ENCODE peak calls at places on chromosomes 7 and 10, in six cellular contexts. P is cardiac muscle cell, H is cardiac fibroblast, M is GM10248, T is foreskin keratinocyte, E is glutamatergic neuron. A is an unnamed sample.

GRCh38 chr10:122298598-122299301 is 27.7 kb downstream of the BTBD16 start:
- DNase-seq in P (peak), H (peak), M (peak), T (peak), E (peak), A (peak)

GRCh38 chr10:132470306-132471124 is 67.1 kb upstream of the INPP5A start:
- DNase-seq in P (no peak), H (no peak), M (no peak), T (no peak), E (no peak), A (no peak)

GRCh38 chr7:1563939-1564602 is 5.8 kb downstream of the PSMG3 start:
- DNase-seq in P (no peak), H (no peak), M (no peak), T (no peak), E (no peak), A (no peak)

GRCh38 chr7:151796091-151796870 is 80.6 kb downstream of the PRKAG2 start:
- DNase-seq in P (no peak), H (peak), M (no peak), T (peak), E (peak), A (no peak)

GRCh38 chr10:71840177-71840711 is 10.8 kb downstream of the PSAP start:
- DNase-seq in P (peak), H (peak), M (no peak), T (peak), E (peak), A (peak)

GRCh38 chr10:78332013-78332412 is 298.4 kb downstream of the RPS24 start:
- DNase-seq in P (no peak), H (no peak), M (no peak), T (no peak), E (no peak), A (no peak)

GRCh38 chr10:61981460-61981859 is 80.0 kb downstream of the ARID5B start:
- DNase-seq in P (no peak), H (no peak), M (no peak), T (no peak), E (no peak), A (no peak)

GRCh38 chr7:7146837-7147236 is 35.5 kb upstream of the C1GALT1 start:
- DNase-seq in P (no peak), H (no peak), M (no peak), T (no peak), E (no peak), A (no peak)

GRCh38 chr10:70445718-70446485 is 4.4 kb upstream of the NODAL start:
- DNase-seq in P (peak), H (peak), M (no peak), T (no peak), E (no peak), A (no peak)

GRCh38 chr10:122490786-122491680 is 29.7 kb downstream of the HTRA1 start:
- DNase-seq in P (no peak), H (no peak), M (no peak), T (peak), E (no peak), A (no peak)

GRCh38 chr10:124428207-124428777 is 9.6 kb upstream of the OAT start:
- DNase-seq in P (no peak), H (no peak), M (no peak), T (no peak), E (no peak), A (no peak)

GRCh38 chr10:3452683-3453388 is 280.3 kb upstream of the PITRM1 start:
- DNase-seq in P (no peak), H (peak), M (no peak), T (peak), E (no peak), A (no peak)

GRCh38 chr7:150754950-150755349 is 17.7 kb downstream of the GIMAP5 start:
- DNase-seq in P (no peak), H (no peak), M (no peak), T (no peak), E (no peak), A (no peak)

GRCh38 chr7:158924956-158925355 is 68.6 kb downstream of the DYNC2I1 start:
- DNase-seq in P (no peak), H (peak), M (no peak), T (peak), E (no peak), A (no peak)

GRCh38 chr10:118522791-118523498 is 72.5 kb downstream of the PRLHR start:
- DNase-seq in P (no peak), H (peak), M (no peak), T (peak), E (no peak), A (no peak)

GRCh38 chr10:11678074-11678793 is 63.9 kb upstream of the ECHDC3 start:
- DNase-seq in P (no peak), H (peak), M (peak), T (peak), E (no peak), A (no peak)

GRCh38 chr10:122296363-122297120 is 25.4 kb downstream of the BTBD16 start:
- DNase-seq in P (no peak), H (no peak), M (no peak), T (no peak), E (no peak), A (no peak)

GRCh38 chr7:35894721-35895120 is 93.9 kb downstream of the SEPTIN7 start:
- DNase-seq in P (no peak), H (no peak), M (no peak), T (no peak), E (no peak), A (no peak)

GRCh38 chr10:71278691-71279588 is 40.1 kb upstream of the SLC29A3 start:
- DNase-seq in P (no peak), H (no peak), M (no peak), T (no peak), E (no peak), A (no peak)

GRCh38 chr10:131352765-131353290 is 41.3 kb upstream of the TCERG1L start:
- DNase-seq in P (no peak), H (no peak), M (no peak), T (no peak), E (no peak), A (no peak)

GRCh38 chr10:61899997-61900828 is 1.3 kb upstream of the ARID5B start:
- DNase-seq in P (peak), H (peak), M (peak), T (peak), E (peak), A (peak)

GRCh38 chr7:4550117-4550516 is 132.0 kb upstream of the FOXK1 start:
- DNase-seq in P (no peak), H (no peak), M (no peak), T (no peak), E (no peak), A (no peak)

GRCh38 chr7:135716677-135717238 is 11.2 kb downstream of the SLC13A4 start:
- DNase-seq in P (no peak), H (peak), M (no peak), T (peak), E (no peak), A (no peak)

GRCh38 chr10:663844-664243 is 25.6 kb downstream of the DIP2C start:
- DNase-seq in P (no peak), H (no peak), M (no peak), T (no peak), E (no peak), A (no peak)

GRCh38 chr10:102289840-102290239 is 44.5 kb downstream of the GBF1 start:
- DNase-seq in P (no peak), H (no peak), M (no peak), T (no peak), E (no peak), A (no peak)

GRCh38 chr7:127812540-127812939 is 160.5 kb downstream of the SND1 start:
- DNase-seq in P (peak), H (no peak), M (no peak), T (no peak), E (no peak), A (no peak)

GRCh38 chr10:4763513-4763912 is 62.5 kb upstream of the AKR1E2 start:
- DNase-seq in P (no peak), H (no peak), M (no peak), T (no peak), E (no peak), A (no peak)

GRCh38 chr10:4766449-4766848 is 59.6 kb upstream of the AKR1E2 start:
- DNase-seq in P (no peak), H (peak), M (no peak), T (peak), E (no peak), A (no peak)

GRCh38 chr10:4765428-4765827 is 60.6 kb upstream of the AKR1E2 start:
- DNase-seq in P (no peak), H (peak), M (no peak), T (no peak), E (no peak), A (no peak)

GRCh38 chr10:4767033-4767814 is 58.8 kb upstream of the AKR1E2 start:
- DNase-seq in P (peak), H (peak), M (no peak), T (peak), E (no peak), A (no peak)

GRCh38 chr10:4763960-4764428 is 62.0 kb upstream of the AKR1E2 start:
- DNase-seq in P (no peak), H (peak), M (no peak), T (peak), E (no peak), A (no peak)
- TF ChIP-seq CTCF in P (no peak), H (no peak), M (no peak), T (peak), E (no peak), A (no peak)

GRCh38 chr10:107013258-107014001 is 151.1 kb downstream of the SORCS1 start:
- DNase-seq in P (no peak), H (no peak), M (no peak), T (no peak), E (no peak), A (no peak)

GRCh38 chr10:107011992-107012391 is 152.5 kb downstream of the SORCS1 start:
- DNase-seq in P (no peak), H (no peak), M (no peak), T (no peak), E (no peak), A (no peak)

GRCh38 chr10:107011113-107011512 is 153.4 kb downstream of the SORCS1 start:
- DNase-seq in P (no peak), H (no peak), M (no peak), T (no peak), E (no peak), A (peak)
- TF ChIP-seq CTCF in P (no peak), H (no peak), M (no peak), T (no peak), E (no peak), A (no peak)

GRCh38 chr7:132142006-132142405 is 434.3 kb downstream of the PLXNA4 start:
- DNase-seq in P (no peak), H (no peak), M (no peak), T (no peak), E (no peak), A (no peak)
- TF ChIP-seq CTCF in P (no peak), H (no peak), M (no peak), T (no peak), E (no peak), A (no peak)

DNA sequence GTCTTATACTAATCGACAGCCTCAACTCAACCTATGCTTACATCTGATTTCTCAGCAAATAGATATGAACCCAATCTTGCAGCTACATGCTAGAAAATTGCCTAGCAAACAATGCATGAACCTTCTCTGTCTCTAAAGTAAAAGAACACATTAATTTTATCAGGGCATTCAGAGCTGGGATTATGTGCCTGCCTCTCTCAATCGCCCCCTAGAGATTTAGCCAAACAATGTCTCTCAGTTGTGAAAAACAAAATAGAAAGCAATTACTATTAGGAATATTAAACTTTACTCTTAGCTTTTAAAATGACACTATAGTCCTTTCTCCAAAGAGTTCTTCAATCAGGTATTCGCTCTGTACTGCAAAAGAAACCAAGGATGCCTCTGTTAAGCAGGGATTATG is 737.1 kb downstream of the PARD3 start:
- DNase-seq in P (no peak), H (no peak), M (no peak), T (no peak), E (no peak), A (no peak)
- TF ChIP-seq CTCF in P (peak), H (peak), M (no peak), T (peak), E (no peak), A (no peak)

DNA sequence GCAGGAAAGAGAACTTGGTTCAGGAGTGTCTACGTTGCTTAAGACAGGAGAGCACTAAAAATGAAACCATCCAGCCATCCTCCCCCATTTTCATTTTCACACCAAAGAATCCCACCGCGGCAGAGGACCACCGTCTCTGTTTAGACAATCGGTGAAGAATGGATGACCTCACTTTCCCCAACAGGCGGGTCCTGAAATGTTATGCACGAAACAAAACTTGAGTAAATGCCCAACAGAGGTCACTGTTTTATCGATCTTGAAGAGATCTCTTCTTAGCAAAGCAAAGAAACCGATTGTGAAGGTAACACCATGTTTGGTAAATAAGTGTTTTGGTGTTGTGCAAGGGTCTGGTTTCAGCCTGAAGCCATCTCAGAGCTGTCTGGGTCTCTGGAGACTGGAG is 1.4 kb upstream of the IL6 start:
- DNase-seq in P (no peak), H (peak), M (peak), T (no peak), E (no peak), A (no peak)
- TF ChIP-seq CTCF in P (no peak), H (no peak), M (peak), T (peak), E (no peak), A (no peak)

A was measured in endothelial cell.